ENCODE peak calls at places on chromosomes 5 and 9, in four cellular contexts. One of them, this sample, is unnamed.

GRCh38 chr5:151592855-151593408 is 1.8 kb upstream of the FAT2 start:
- DNase-seq in H9: no peak
- DNase-seq in H1: no peak
- DNase-seq in IMR-90: no peak
- DNase-seq in this sample: no peak

GRCh38 chr5:76257897-76258296 is 145.2 kb upstream of the IQGAP2 start:
- DNase-seq in H9: no peak
- DNase-seq in H1: no peak
- DNase-seq in IMR-90: no peak
- DNase-seq in this sample: no peak

GRCh38 chr9:133003071-133003461 is 24.6 kb downstream of the GFI1B start:
- DNase-seq in IMR-90: no peak
- DNase-seq in H1: no peak
- DNase-seq in H9: no peak
- DNase-seq in this sample: no peak

GRCh38 chr5:119275873-119276214 is 80.0 kb upstream of the TNFAIP8 start:
- DNase-seq in H9: no peak
- DNase-seq in H1: no peak
- DNase-seq in IMR-90: no peak
- DNase-seq in this sample: no peak

GRCh38 chr5:153835891-153836515 is 202.7 kb downstream of the FAM114A2 start:
- DNase-seq in H1: no peak
- DNase-seq in H9: no peak
- DNase-seq in IMR-90: no peak
- DNase-seq in this sample: no peak

GRCh38 chr9:130950039-130950311 is 10.9 kb upstream of the FIBCD1 start:
- DNase-seq in IMR-90: no peak
- DNase-seq in H1: no peak
- DNase-seq in H9: no peak
- DNase-seq in this sample: no peak

GRCh38 chr9:70411141-70411929 is 3.1 kb downstream of the KLF9 start:
- DNase-seq in H9: no peak
- DNase-seq in H1: no peak
- DNase-seq in IMR-90: peak
- DNase-seq in this sample: no peak

GRCh38 chr5:105670586-105670985 is 2000.2 kb downstream of the EFNA5 start:
- DNase-seq in H9: no peak
- DNase-seq in H1: no peak
- DNase-seq in IMR-90: no peak
- DNase-seq in this sample: no peak

GRCh38 chr9:35619800-35620158 is 1.6 kb upstream of the CD72 start:
- DNase-seq in H1: no peak
- DNase-seq in IMR-90: no peak
- DNase-seq in H9: no peak
- DNase-seq in this sample: no peak

GRCh38 chr5:2136728-2137333 is 254.1 kb upstream of the IRX4 start:
- DNase-seq in H1: no peak
- DNase-seq in H9: peak
- DNase-seq in IMR-90: no peak
- DNase-seq in this sample: no peak
- H3K23ac ChIP-seq in H1: no peak
- H3K23ac ChIP-seq in H9: no peak
- H3K23ac ChIP-seq in IMR-90: no peak
- H3K23ac ChIP-seq in this sample: peak

GRCh38 chr9:136996361-136997281 is at the start of gene CLIC3:
- DNase-seq in H1: peak
- DNase-seq in IMR-90: no peak
- DNase-seq in H9: peak
- DNase-seq in this sample: no peak

GRCh38 chr9:136994885-136995224 is 1.5 kb downstream of the CLIC3 start:
- DNase-seq in H9: no peak
- DNase-seq in IMR-90: no peak
- DNase-seq in H1: no peak
- DNase-seq in this sample: no peak

GRCh38 chr9:136994180-136994884 is 2.0 kb downstream of the CLIC3 start:
- DNase-seq in IMR-90: no peak
- DNase-seq in H9: no peak
- DNase-seq in H1: no peak
- DNase-seq in this sample: no peak

GRCh38 chr9:136995772-136996308 is 528 bp downstream of the CLIC3 start:
- DNase-seq in H1: no peak
- DNase-seq in IMR-90: peak
- DNase-seq in H9: no peak
- DNase-seq in this sample: no peak

DNA sequence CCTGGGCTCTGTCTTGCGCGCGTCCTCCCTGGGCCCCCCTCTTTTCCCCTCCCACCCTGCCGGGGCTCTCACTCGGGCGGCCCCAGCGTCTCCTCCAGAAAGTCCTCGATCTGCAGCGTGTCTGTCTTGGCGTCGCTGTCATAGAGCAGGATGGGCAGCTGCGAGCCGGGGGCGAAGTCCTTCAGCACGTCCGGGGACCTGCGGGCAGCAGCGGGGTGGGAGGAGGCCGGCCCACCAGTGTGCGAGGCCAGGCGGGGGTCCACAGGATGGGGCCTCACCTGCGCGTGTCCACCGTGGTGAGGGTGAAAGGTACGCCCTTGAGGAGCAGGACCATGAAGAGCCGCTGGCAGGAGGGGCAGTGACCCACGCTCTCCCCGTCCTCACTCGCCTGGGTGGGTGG is 998 bp downstream of the CLIC3 start:
- DNase-seq in H9: no peak
- DNase-seq in H1: no peak
- DNase-seq in IMR-90: no peak
- DNase-seq in this sample: no peak
- H2BK15ac ChIP-seq in H9: no peak
- H2BK15ac ChIP-seq in H1: no peak
- H2BK15ac ChIP-seq in IMR-90: no peak
- H2BK15ac ChIP-seq in this sample: peak

GRCh38 chr9:21728781-21729180 is 73.7 kb upstream of the MTAP start:
- DNase-seq in H9: no peak
- DNase-seq in H1: no peak
- DNase-seq in IMR-90: peak
- DNase-seq in this sample: no peak
- H3K23ac ChIP-seq in H9: no peak
- H3K23ac ChIP-seq in H1: no peak
- H3K23ac ChIP-seq in IMR-90: peak
- H3K23ac ChIP-seq in this sample: no peak

GRCh38 chr9:113687680-113688371 is 188.3 kb upstream of the ZNF618 start:
- DNase-seq in H1: peak
- DNase-seq in IMR-90: no peak
- DNase-seq in H9: no peak
- DNase-seq in this sample: no peak
- H2BK15ac ChIP-seq in H1: peak
- H2BK15ac ChIP-seq in IMR-90: no peak
- H2BK15ac ChIP-seq in H9: no peak
- H2BK15ac ChIP-seq in this sample: no peak

GRCh38 chr9:137165250-137165836 is 4.5 kb downstream of the LRRC26 start:
- DNase-seq in H9: no peak
- DNase-seq in IMR-90: no peak
- DNase-seq in H1: no peak
- DNase-seq in this sample: no peak

GRCh38 chr9:137163101-137163661 is 6.7 kb downstream of the LRRC26 start:
- DNase-seq in IMR-90: no peak
- DNase-seq in H9: peak
- DNase-seq in H1: peak
- DNase-seq in this sample: no peak

GRCh38 chr9:137162505-137163100 is 7.2 kb downstream of the LRRC26 start:
- DNase-seq in H9: no peak
- DNase-seq in IMR-90: no peak
- DNase-seq in H1: peak
- DNase-seq in this sample: no peak

GRCh38 chr9:137164370-137165249 is 5.2 kb downstream of the LRRC26 start:
- DNase-seq in IMR-90: no peak
- DNase-seq in H1: no peak
- DNase-seq in H9: no peak
- DNase-seq in this sample: no peak

DNA sequence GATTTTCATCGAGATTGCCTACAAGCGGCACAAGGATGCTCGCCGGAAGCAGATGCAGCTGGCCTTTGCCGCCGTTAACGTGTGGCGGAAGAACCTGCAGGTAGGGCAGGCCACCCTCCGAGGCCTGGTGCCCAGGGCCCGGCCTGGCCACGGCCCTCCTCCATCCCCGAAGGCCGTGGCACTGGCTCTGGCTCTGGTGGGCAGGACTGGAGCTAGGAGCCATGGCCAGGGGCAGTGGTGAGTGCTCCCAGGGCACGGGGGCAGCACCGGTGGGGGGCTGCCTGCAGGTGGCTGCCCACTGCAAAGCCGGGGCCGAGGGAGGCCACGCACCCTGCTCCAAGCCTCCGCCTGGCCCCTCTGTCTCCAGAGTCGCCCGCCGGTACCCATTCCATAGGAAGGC is 6.0 kb downstream of the LRRC26 start:
- DNase-seq in H9: no peak
- DNase-seq in H1: no peak
- DNase-seq in IMR-90: no peak
- DNase-seq in this sample: no peak
- H3K23ac ChIP-seq in H9: no peak
- H3K23ac ChIP-seq in H1: no peak
- H3K23ac ChIP-seq in IMR-90: no peak
- H3K23ac ChIP-seq in this sample: no peak

DNA sequence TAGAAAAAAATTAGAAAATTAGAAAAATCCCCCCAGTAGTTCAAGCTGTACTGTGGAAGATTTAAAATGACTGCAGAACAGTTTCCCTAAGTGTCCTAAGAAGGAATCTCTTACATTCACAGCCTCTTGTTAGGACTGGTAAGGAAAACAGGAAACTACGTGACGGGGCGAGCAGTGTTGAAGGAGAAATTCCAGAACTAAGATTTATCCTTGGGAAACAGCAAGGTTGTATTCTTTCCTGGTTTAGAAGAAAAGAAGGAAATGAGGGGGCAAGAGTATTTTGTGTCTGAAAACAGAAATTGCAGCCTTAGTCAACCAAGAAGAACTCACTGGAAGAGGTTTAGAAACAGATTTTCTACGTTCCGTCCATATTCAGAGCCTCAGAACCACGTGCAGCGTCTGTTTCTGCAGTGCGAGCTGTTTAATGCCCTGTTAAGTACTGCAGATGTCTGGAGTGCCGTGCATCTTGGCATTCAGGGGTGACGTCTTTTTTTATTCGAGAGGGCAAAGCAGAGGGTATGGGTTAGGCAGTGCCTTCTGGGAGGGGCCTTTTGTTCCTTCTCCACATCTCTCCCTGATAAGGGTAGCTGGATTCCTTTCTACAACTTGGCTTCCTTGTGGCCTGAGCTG is 75.2 kb downstream of the GOLPH3 start:
- DNase-seq in H1: peak
- DNase-seq in H9: no peak
- DNase-seq in IMR-90: no peak
- DNase-seq in this sample: no peak
- H2BK15ac ChIP-seq in H1: no peak
- H2BK15ac ChIP-seq in H9: no peak
- H2BK15ac ChIP-seq in IMR-90: no peak
- H2BK15ac ChIP-seq in this sample: no peak

GRCh38 chr5:168176941-168177340 is 114.5 kb upstream of the WWC1 start:
- DNase-seq in H9: no peak
- DNase-seq in H1: no peak
- DNase-seq in IMR-90: no peak
- DNase-seq in this sample: no peak

GRCh38 chr5:168176251-168176650 is 115.2 kb upstream of the WWC1 start:
- DNase-seq in H9: no peak
- DNase-seq in H1: no peak
- DNase-seq in IMR-90: no peak
- DNase-seq in this sample: no peak

GRCh38 chr5:168177831-168178450 is 113.5 kb upstream of the WWC1 start:
- DNase-seq in H1: no peak
- DNase-seq in H9: peak
- DNase-seq in IMR-90: no peak
- DNase-seq in this sample: no peak

GRCh38 chr5:168182269-168182668 is 109.2 kb upstream of the WWC1 start:
- DNase-seq in H9: no peak
- DNase-seq in IMR-90: no peak
- DNase-seq in H1: no peak
- DNase-seq in this sample: no peak

DNA sequence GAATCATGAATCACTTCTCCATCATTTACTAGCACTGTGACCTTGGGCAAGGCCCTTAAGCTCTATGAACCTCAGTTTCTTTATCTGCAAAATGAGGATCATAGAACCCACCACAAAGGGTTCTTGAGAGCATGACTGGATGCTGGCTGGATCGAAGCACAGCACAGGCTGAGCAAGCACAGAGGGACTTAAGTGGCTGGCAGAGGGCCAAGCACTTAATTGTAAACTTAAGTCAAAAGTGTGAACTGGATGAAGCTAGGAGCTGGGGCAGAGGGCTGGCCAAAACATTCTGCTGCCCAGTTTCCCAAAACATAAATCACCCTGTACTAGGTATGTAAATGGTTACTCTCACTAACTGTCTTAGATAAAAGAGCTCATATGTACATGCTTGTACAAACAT is 112.3 kb upstream of the WWC1 start:
- DNase-seq in H1: no peak
- DNase-seq in H9: no peak
- DNase-seq in IMR-90: no peak
- DNase-seq in this sample: no peak
- H3K23ac ChIP-seq in H1: no peak
- H3K23ac ChIP-seq in H9: no peak
- H3K23ac ChIP-seq in IMR-90: no peak
- H3K23ac ChIP-seq in this sample: no peak

This sample was measured in neuronal stem cell.